ENCODE peak calls at places on chromosomes 1 and 21, in seven cellular contexts. A is Peyer's patch, D is transverse colon, L is IMR-90, G is heart left ventricle, M is uterus, R is body of pancreas. Y is an unnamed sample.

GRCh38 chr1:44630116-44630515 is 44.2 kb downstream of the TMEM53 start:
- DNase-seq in A (no peak), M (no peak), D (no peak), G (no peak), L (peak), R (no peak), Y (no peak)

GRCh38 chr1:223109581-223110026 is 33.4 kb downstream of the TLR5 start:
- DNase-seq in G (no peak), D (no peak), M (no peak), A (peak), L (no peak), R (peak), Y (no peak)

GRCh38 chr1:33455537-33456301 is 16.7 kb upstream of the ZSCAN20 start:
- DNase-seq in D (no peak), A (peak), M (peak), L (peak), R (peak), G (no peak), Y (no peak)

GRCh38 chr1:2358072-2358471 is 33.3 kb downstream of the MORN1 start:
- DNase-seq in A (no peak), R (no peak), M (no peak), D (no peak), L (no peak), G (peak), Y (no peak)

GRCh38 chr1:89812992-89813391 is 7.8 kb upstream of the LRRC8D start:
- DNase-seq in R (peak), A (no peak), D (no peak), G (no peak), L (peak), M (peak), Y (no peak)

GRCh38 chr1:42439940-42440339 is 15.9 kb downstream of the ZMYND12 start:
- DNase-seq in L (peak), G (no peak), A (no peak), M (no peak), D (no peak), R (no peak), Y (no peak)

GRCh38 chr1:76705560-76705959 is 161.7 kb upstream of the ST6GALNAC5 start:
- DNase-seq in A (no peak), G (no peak), L (no peak), D (no peak), M (no peak), R (no peak), Y (no peak)

GRCh38 chr1:169288011-169288414 is 79.6 kb downstream of the NME7 start:
- DNase-seq in L (peak), R (no peak), D (no peak), M (no peak), G (no peak), A (no peak), Y (no peak)

GRCh38 chr21:37257967-37258877 is 8.9 kb downstream of the VPS26C start:
- DNase-seq in L (peak), D (peak), A (peak), M (peak), G (peak), R (peak), Y (peak)

GRCh38 chr1:47523812-47524170 is 85.9 kb downstream of the FOXD2 start:
- DNase-seq in A (no peak), M (no peak), D (no peak), R (no peak), L (no peak), G (no peak), Y (no peak)

GRCh38 chr1:166166400-166166699 is 451 bp downstream of the FAM78B start:
- DNase-seq in M (no peak), D (no peak), A (no peak), L (no peak), R (no peak), G (no peak), Y (no peak)

GRCh38 chr21:29196021-29196663 is 65.7 kb downstream of the MAP3K7CL start:
- DNase-seq in A (peak), L (peak), G (no peak), M (peak), R (peak), D (peak), Y (no peak)

GRCh38 chr1:51093566-51093965 is 8.5 kb upstream of the C1orf185 start:
- DNase-seq in D (no peak), R (no peak), G (no peak), A (no peak), M (no peak), L (peak), Y (no peak)

GRCh38 chr1:221720545-221720944 is 21.3 kb downstream of the DUSP10 start:
- DNase-seq in A (no peak), R (no peak), D (no peak), M (no peak), G (no peak), L (peak), Y (no peak)

GRCh38 chr1:202587859-202588480 is 122.3 kb downstream of the SYT2 start:
- DNase-seq in D (no peak), A (no peak), G (no peak), R (no peak), L (no peak), M (no peak), Y (no peak)

GRCh38 chr1:202588644-202589189 is 121.5 kb downstream of the SYT2 start:
- DNase-seq in M (no peak), L (no peak), R (no peak), A (no peak), G (no peak), D (no peak), Y (no peak)

GRCh38 chr1:202590119-202590518 is 120.1 kb downstream of the SYT2 start:
- DNase-seq in D (no peak), R (no peak), M (no peak), L (no peak), A (no peak), G (no peak), Y (no peak)

GRCh38 chr1:202590975-202591411 is 119.3 kb downstream of the SYT2 start:
- DNase-seq in D (no peak), L (no peak), G (no peak), M (no peak), R (no peak), A (no peak), Y (no peak)

GRCh38 chr1:202589190-202589680 is 121.0 kb downstream of the SYT2 start:
- DNase-seq in R (peak), D (peak), L (peak), A (peak), G (peak), M (peak), Y (peak)
- TF ChIP-seq POLR2A in R (no peak), D (no peak), L (no peak), A (no peak), G (peak), M (peak), Y (no peak)

GRCh38 chr1:29122987-29123870 is 474 bp downstream of the TMEM200B start:
- DNase-seq in A (no peak), L (peak), G (no peak), M (peak), R (no peak), D (peak), Y (no peak)
- H3K4me3 ChIP-seq in A (peak), L (peak), G (peak), M (peak), R (no peak), D (peak), Y (peak)

GRCh38 chr1:159919236-159919865 is 6.0 kb downstream of the TAGLN2 start:
- DNase-seq in M (no peak), D (no peak), R (no peak), A (no peak), L (no peak), G (no peak), Y (no peak)

GRCh38 chr1:159918918-159919195 is 6.5 kb downstream of the TAGLN2 start:
- DNase-seq in A (no peak), L (no peak), G (no peak), D (no peak), R (no peak), M (no peak), Y (no peak)

GRCh38 chr1:159918041-159918917 is 7.0 kb downstream of the TAGLN2 start:
- DNase-seq in A (no peak), G (no peak), D (no peak), R (no peak), M (no peak), L (peak), Y (no peak)

GRCh38 chr1:159916240-159917051 is 8.9 kb downstream of the TAGLN2 start:
- DNase-seq in D (no peak), L (peak), A (no peak), M (no peak), R (peak), G (no peak), Y (no peak)

DNA sequence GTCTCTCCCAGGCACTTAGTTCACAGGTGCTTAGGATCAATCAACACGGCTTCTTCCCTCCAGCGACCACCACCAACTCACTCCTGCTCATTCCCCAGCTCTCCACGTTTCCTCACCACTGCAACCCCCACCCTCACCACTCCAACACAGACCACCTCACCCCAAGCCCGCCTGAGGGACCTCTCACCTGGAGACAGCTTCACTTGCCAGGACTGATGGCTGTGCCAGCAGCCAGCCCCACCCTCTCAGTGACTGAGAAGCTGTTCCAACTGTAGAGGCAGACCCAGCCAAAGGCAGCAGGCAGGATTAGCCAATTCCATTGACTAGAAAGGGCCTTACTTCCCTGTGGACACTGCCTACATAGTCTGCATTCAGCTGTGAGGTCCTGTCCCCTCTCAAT is 7.8 kb downstream of the TAGLN2 start:
- DNase-seq in R (peak), D (peak), L (no peak), M (no peak), A (no peak), G (no peak), Y (no peak)
- TF ChIP-seq POLR2A in R (no peak), D (no peak), L (no peak), M (no peak), A (no peak), G (no peak), Y (no peak)

GRCh38 chr21:34082769-34083168 is 9.4 kb downstream of the MRPS6 start:
- DNase-seq in G (no peak), R (no peak), A (no peak), L (no peak), M (no peak), D (no peak), Y (no peak)
- H3K4me3 ChIP-seq in G (no peak), R (no peak), A (no peak), L (no peak), M (no peak), D (no peak), Y (no peak)

Y was measured in esophagus muscularis mucosa.